ENCODE peak calls at places on chromosomes 12 and 14, in ten cellular contexts. E is K562, P is ovary, C is HCT116, H is vagina, F is tibial nerve, L is IMR-90, G is H54, V is heart left ventricle, I is adrenal gland. K is an unnamed sample.

GRCh38 chr14:40685764-40686163 is 920.9 kb upstream of the LRFN5 start:
- DNase-seq in E (no peak), P (no peak), C (no peak), H (no peak), F (no peak), L (no peak), G (no peak), V (no peak), I (no peak), K (no peak)

GRCh38 chr14:67373347-67373746 is 13.2 kb downstream of the EIF2S1 start:
- DNase-seq in E (no peak), P (no peak), C (no peak), H (no peak), F (no peak), L (no peak), G (no peak), V (no peak), I (no peak), K (no peak)

GRCh38 chr12:128829870-128830504 is 6.2 kb upstream of the SLC15A4 start:
- DNase-seq in E (no peak), P (no peak), C (no peak), H (no peak), F (no peak), L (no peak), G (no peak), V (no peak), I (peak), K (no peak)

GRCh38 chr12:4441355-4442330 is 4.0 kb downstream of the FGF6 start:
- DNase-seq in E (no peak), P (no peak), C (no peak), H (peak), F (no peak), L (no peak), G (no peak), V (no peak), I (no peak), K (no peak)

GRCh38 chr14:106808458-106808857 is 1282.1 kb downstream of the TMEM121 start:
- DNase-seq in E (no peak), P (no peak), C (no peak), H (no peak), F (no peak), L (no peak), G (no peak), V (no peak), I (no peak), K (no peak)

GRCh38 chr12:26461799-26462198 is 266.4 kb downstream of the SSPN start:
- DNase-seq in E (no peak), P (no peak), C (no peak), H (no peak), F (no peak), L (no peak), G (no peak), V (no peak), I (no peak), K (no peak)

GRCh38 chr12:49527361-49528130 is 11.3 kb upstream of the KCNH3 start:
- DNase-seq in E (no peak), P (no peak), C (no peak), H (no peak), F (no peak), L (no peak), G (no peak), V (no peak), I (no peak), K (no peak)

GRCh38 chr14:59278111-59278510 is 89.6 kb downstream of the DAAM1 start:
- DNase-seq in E (peak), P (no peak), C (peak), H (no peak), F (no peak), L (peak), G (no peak), V (no peak), I (peak), K (no peak)

GRCh38 chr14:21894003-21894897 is 220.6 kb upstream of the OR4E1 start:
- DNase-seq in E (no peak), P (no peak), C (no peak), H (no peak), F (no peak), L (no peak), G (no peak), V (no peak), I (no peak), K (no peak)

GRCh38 chr12:3777206-3777809 is 24.4 kb upstream of the CRACR2A start:
- DNase-seq in E (peak), P (no peak), C (peak), H (no peak), F (peak), L (peak), G (no peak), V (no peak), I (peak), K (no peak)

GRCh38 chr14:90645842-90646443 is 170.3 kb downstream of the TTC7B start:
- DNase-seq in E (no peak), P (no peak), C (peak), H (no peak), F (no peak), L (peak), G (peak), V (no peak), I (no peak), K (no peak)

GRCh38 chr12:52865090-52865944 is 16.5 kb upstream of the KRT78 start:
- DNase-seq in E (peak), P (peak), C (peak), H (no peak), F (peak), L (peak), G (peak), V (peak), I (peak), K (peak)

GRCh38 chr12:113961921-113962710 is 4.0 kb downstream of the RBM19 start:
- DNase-seq in E (no peak), P (no peak), C (no peak), H (no peak), F (no peak), L (peak), G (peak), V (no peak), I (peak), K (no peak)

GRCh38 chr12:132174703-132175490 is 30.6 kb downstream of the NOC4L start:
- DNase-seq in E (no peak), P (no peak), C (no peak), H (no peak), F (no peak), L (no peak), G (no peak), V (peak), I (no peak), K (no peak)

GRCh38 chr12:92538970-92539749 is 163.6 kb upstream of the PLEKHG7 start:
- DNase-seq in E (peak), P (no peak), C (peak), H (no peak), F (no peak), L (peak), G (peak), V (no peak), I (no peak), K (no peak)

GRCh38 chr12:22264380-22264779 is 70.1 kb downstream of the ST8SIA1 start:
- DNase-seq in E (no peak), P (no peak), C (no peak), H (no peak), F (no peak), L (no peak), G (no peak), V (no peak), I (no peak), K (no peak)

GRCh38 chr12:64757778-64758177 is 1.4 kb downstream of the GNS start:
- DNase-seq in E (no peak), P (no peak), C (no peak), H (no peak), F (no peak), L (no peak), G (no peak), V (no peak), I (peak), K (no peak)

GRCh38 chr12:64753427-64753826 is 5.8 kb downstream of the GNS start:
- DNase-seq in E (no peak), P (no peak), C (no peak), H (no peak), F (no peak), L (no peak), G (no peak), V (no peak), I (no peak), K (no peak)

GRCh38 chr12:64756371-64756770 is 2.8 kb downstream of the GNS start:
- DNase-seq in E (no peak), P (no peak), C (no peak), H (no peak), F (no peak), L (no peak), G (no peak), V (no peak), I (no peak), K (no peak)

GRCh38 chr12:64760808-64761573 is 1.8 kb upstream of the GNS start:
- DNase-seq in E (no peak), P (no peak), C (no peak), H (no peak), F (no peak), L (no peak), G (no peak), V (no peak), I (no peak), K (no peak)

DNA sequence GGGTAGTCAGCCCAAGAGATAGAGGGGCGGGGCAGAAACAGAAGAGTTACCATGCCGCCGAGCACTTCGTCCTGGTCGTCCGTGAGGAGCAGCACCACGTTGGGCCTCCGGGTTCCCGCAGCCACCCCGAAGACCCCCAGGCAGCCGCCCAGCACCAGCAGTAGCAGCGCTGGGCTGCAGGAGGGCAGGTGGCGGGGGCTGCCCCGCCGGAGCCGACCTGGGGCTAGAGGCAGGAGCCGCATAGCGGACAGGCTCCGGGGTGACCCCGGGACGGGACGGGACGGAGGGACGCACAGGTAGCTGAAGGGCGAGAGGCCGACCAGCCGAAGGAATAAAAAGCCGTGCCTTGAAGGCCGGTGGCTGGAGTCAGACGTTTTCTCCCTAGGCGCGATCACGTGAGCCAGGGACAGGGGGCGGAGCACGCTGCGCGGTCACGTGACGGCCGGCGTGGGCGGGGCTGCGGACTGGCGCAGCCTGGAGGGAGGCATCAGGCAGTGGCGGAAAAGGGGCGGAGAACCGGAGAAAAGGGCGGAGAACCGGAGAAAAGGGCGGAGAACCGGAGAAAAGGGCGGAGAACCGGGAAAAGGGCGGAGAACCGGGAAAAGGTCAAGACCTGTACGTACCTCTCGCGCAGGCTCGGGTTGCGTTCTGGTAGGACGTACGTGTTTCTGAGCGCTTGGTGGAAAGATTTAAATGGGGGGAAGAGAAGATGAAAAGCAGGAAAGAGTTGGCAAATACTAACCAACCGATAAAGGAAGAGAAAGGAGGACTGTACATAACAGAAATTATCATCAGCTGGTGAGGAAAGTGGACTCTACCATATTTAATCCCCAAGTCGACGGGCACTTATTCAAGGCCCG is at the start of gene GNS:
- DNase-seq in E (peak), P (peak), C (peak), H (peak), F (peak), L (peak), G (peak), V (peak), I (peak), K (peak)
- TF ChIP-seq POLR2A in E (peak), P (peak), C (no peak), H (no peak), F (peak), L (no peak), G (peak), V (peak), I (no peak), K (no peak)

DNA sequence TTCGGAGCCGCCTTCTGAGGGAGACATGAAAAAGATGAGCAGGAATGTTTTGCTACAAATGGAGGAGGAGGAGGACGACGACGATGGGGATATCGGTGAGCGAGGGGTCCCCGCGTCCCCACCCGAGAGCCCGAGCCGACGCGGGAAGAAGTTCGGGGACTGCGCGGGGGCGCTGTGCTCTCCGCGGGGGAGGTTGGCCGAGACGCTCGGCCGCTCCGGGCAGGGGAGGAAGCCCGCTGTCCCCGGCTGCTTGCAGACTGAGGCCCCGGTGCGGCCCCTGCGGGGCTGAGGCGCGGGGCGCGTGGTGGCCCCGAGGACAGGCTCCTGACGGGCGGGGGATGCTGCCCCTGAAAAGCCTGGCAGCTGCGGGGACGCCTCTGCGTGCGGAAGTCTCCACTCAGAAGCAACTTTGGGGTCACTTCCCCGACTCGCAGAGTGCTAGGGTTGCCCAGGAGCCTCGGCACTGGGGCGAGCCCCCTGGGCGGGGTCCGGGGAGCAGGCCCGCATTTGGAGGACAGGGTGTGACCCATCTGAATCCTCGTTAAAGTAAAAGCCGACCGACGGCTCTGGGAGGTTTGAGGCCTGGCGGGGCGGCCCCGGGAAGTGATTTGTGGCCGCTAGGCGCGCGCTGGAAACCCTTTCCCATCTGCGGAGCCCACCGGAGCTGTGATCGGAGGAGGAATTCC is 545 bp downstream of the ANO6 start:
- DNase-seq in E (peak), P (peak), C (no peak), H (no peak), F (peak), L (peak), G (peak), V (peak), I (peak), K (peak)
- TF ChIP-seq POLR2A in E (no peak), P (no peak), C (no peak), H (no peak), F (no peak), L (no peak), G (no peak), V (no peak), I (no peak), K (no peak)

DNA sequence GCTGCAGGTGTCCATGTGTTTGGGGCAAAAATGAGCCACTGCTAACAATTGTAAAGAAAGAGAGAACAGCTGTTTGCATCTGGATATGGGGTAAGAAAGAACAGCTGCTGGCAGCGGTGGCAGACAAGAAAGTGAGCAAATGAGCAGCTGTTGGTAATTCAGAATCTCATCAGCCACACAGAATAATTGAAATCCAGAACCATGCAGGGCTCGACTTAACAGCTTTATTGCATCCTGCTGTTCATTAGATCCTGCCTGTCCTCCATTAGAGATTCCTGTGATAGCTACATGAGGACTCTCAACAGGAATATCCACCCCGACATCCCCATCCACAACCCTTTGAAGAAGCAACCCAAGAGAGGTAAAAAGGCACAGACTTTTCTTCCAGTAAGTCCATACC is 62.5 kb upstream of the TSPAN8 start:
- DNase-seq in E (no peak), P (no peak), C (no peak), H (no peak), F (no peak), L (no peak), G (no peak), V (peak), I (no peak), K (no peak)
- TF ChIP-seq POLR2A in E (no peak), P (no peak), C (no peak), H (no peak), F (no peak), L (no peak), G (no peak), V (no peak), I (no peak), K (no peak)

DNA sequence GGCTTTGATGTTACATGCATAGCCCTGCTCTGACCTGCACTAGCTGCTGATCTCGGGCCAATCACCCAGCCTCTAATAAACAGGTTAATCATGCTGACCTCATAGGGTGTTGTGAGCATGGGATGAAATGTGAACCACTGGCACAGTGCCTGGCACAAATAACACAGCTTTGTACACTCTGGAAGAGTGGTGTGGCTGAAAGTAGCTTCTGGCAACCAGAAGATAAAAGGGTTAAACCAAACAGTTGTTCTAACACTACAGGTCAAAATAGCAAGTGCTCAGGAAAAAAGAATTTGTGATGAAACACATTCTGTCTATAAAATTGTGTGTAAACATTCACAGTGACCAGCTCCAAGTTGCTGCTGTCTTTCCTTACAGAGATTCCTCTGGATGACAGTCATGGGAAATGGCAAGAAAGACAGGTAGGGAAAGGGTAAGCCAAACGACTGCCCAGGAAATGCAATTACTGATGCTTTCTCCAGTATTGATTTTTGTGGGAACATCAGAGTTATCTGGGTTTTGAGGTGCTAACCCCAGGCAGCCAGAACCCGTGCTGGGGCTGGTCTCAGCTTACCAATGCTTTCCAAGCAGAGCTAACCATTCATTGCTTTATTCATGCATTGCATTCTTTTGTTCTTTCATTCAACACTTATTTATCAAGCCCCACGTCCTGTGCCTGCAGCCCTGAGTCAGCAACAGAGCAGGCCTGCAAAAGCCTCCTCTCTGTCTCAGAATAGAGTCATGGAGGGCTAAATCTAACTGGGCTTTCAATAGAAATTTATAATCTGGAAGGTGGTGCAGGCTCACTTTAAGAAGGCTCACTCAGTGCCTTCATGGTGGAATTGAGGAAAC is 38.1 kb upstream of the CAPRIN2 start:
- DNase-seq in E (no peak), P (no peak), C (peak), H (no peak), F (no peak), L (peak), G (no peak), V (no peak), I (no peak), K (no peak)
- TF ChIP-seq POLR2A in E (no peak), P (no peak), C (no peak), H (no peak), F (no peak), L (no peak), G (no peak), V (no peak), I (no peak), K (no peak)

GRCh38 chr14:93332853-93333630 is at the start of gene BTBD7:
- DNase-seq in E (peak), P (peak), C (peak), H (no peak), F (peak), L (peak), G (peak), V (peak), I (peak), K (peak)
- TF ChIP-seq POLR2A in E (peak), P (peak), C (peak), H (no peak), F (peak), L (peak), G (peak), V (peak), I (peak), K (peak)

DNA sequence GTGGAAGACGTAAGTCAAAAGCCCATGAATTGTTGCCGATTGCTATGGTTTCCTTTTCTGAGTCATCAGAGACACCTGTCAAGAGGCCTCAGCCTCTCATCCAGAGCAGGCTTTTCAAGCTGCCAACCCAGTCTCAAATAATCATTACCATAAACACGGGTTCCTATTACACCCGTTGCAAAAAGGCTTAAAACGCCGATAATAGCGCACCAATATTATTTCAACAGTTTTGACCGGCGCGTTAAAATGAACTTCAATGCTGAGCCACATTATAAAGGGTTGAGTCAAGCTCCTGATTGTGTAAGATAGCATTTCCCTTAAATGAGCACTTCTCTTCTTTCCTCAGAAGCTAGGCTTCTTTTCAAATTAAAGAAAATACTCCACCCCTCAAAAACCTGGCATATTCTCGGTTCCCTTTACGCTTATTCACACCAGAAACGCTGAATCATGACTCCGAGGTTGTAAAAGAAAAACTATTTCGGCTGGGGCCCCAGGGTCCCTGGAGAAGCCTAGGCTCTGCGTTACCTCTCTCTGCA is 1.4 kb downstream of the TMTC1 start:
- DNase-seq in E (no peak), P (no peak), C (no peak), H (no peak), F (peak), L (peak), G (no peak), V (no peak), I (peak), K (no peak)
- TF ChIP-seq POLR2A in E (no peak), P (no peak), C (no peak), H (no peak), F (no peak), L (no peak), G (no peak), V (no peak), I (no peak), K (no peak)

K was measured in GM12891.